ENCODE peak calls at places on chromosomes 13 and 19, in six cellular contexts. W, K, H, J, I and C are unnamed samples.

GRCh38 chr13:102799544-102800144 is 725 bp downstream of the BIVM start:
- DNase-seq in W (peak; percentile 27), K (no peak), H (no peak), J (no peak), I (no peak), C (no peak)

GRCh38 chr19:46202872-46203860 is 26.4 kb upstream of the IGFL1 start:
- DNase-seq in W (no peak), K (no peak), H (no peak), J (no peak), I (no peak), C (peak; percentile 92)

GRCh38 chr13:80224468-80224867 is 116.5 kb downstream of the SPRY2 start:
- DNase-seq in W (peak; percentile 13), K (no peak), H (no peak), J (no peak), I (no peak), C (no peak)

GRCh38 chr19:38634757-38635482 is 12.5 kb upstream of the ACTN4 start:
- DNase-seq in W (peak; percentile 67), K (peak; percentile 73), H (no peak), J (peak; percentile 59), I (peak; percentile 63), C (peak; percentile 73)

GRCh38 chr13:99281811-99282263 is 23.7 kb upstream of the GPR18 start:
- DNase-seq in W (no peak), K (peak; percentile 58), H (no peak), J (no peak), I (no peak), C (no peak)

GRCh38 chr19:31260171-31260933 is 88.9 kb downstream of the TSHZ3 start:
- DNase-seq in W (no peak), K (no peak), H (no peak), J (no peak), I (no peak), C (no peak)

GRCh38 chr13:21625366-21625765 is 21.4 kb upstream of the MICU2 start:
- DNase-seq in W (peak; percentile 51), K (peak; percentile 39), H (no peak), J (no peak), I (no peak), C (peak; percentile 29)

GRCh38 chr13:44236370-44236769 is 137.3 kb upstream of the SERP2 start:
- DNase-seq in W (no peak), K (no peak), H (no peak), J (no peak), I (no peak), C (no peak)

GRCh38 chr13:76828316-76828741 is 57.9 kb downstream of the KCTD12 start:
- DNase-seq in W (no peak), K (no peak), H (no peak), J (no peak), I (no peak), C (no peak)